ENCODE peak calls at places on chromosomes 13 and 19, in six cellular contexts. One of them, this sample, is unnamed.

GRCh38 chr19:23401086-23401485 is 5.8 kb upstream of the ZNF91 start:
- DNase-seq in ovary: no peak
- DNase-seq in transverse colon: no peak
- DNase-seq in A549: no peak
- DNase-seq in SK-N-SH: no peak
- DNase-seq in tibial nerve: no peak
- DNase-seq in this sample: peak; percentile 14

GRCh38 chr19:16888629-16889371 is at the start of gene F2RL3:
- DNase-seq in A549: no peak
- DNase-seq in SK-N-SH: peak; percentile 71
- DNase-seq in transverse colon: peak; percentile 70
- DNase-seq in ovary: peak; percentile 66
- DNase-seq in tibial nerve: no peak
- DNase-seq in this sample: no peak

GRCh38 chr13:113245858-113246791 is 36.7 kb downstream of the CUL4A start:
- DNase-seq in ovary: no peak
- DNase-seq in transverse colon: no peak
- DNase-seq in tibial nerve: no peak
- DNase-seq in A549: peak; percentile 18
- DNase-seq in SK-N-SH: no peak
- DNase-seq in this sample: no peak

GRCh38 chr13:111062305-111062704 is 52.8 kb upstream of the ARHGEF7 start:
- DNase-seq in tibial nerve: no peak
- DNase-seq in transverse colon: no peak
- DNase-seq in ovary: no peak
- DNase-seq in A549: no peak
- DNase-seq in SK-N-SH: no peak
- DNase-seq in this sample: peak; percentile 80

GRCh38 chr19:29672319-29672932 is 7.2 kb downstream of the PLEKHF1 start:
- DNase-seq in tibial nerve: no peak
- DNase-seq in transverse colon: no peak
- DNase-seq in A549: no peak
- DNase-seq in ovary: no peak
- DNase-seq in SK-N-SH: no peak
- DNase-seq in this sample: no peak

GRCh38 chr13:41563501-41564001 is 106.2 kb downstream of the RGCC start:
- DNase-seq in A549: peak; percentile 13
- DNase-seq in ovary: no peak
- DNase-seq in transverse colon: no peak
- DNase-seq in tibial nerve: no peak
- DNase-seq in SK-N-SH: no peak
- DNase-seq in this sample: no peak

GRCh38 chr13:22080832-22081231 is 410.0 kb downstream of the FGF9 start:
- DNase-seq in ovary: no peak
- DNase-seq in tibial nerve: no peak
- DNase-seq in SK-N-SH: no peak
- DNase-seq in transverse colon: no peak
- DNase-seq in A549: no peak
- DNase-seq in this sample: no peak

GRCh38 chr13:73598021-73598712 is 536.0 kb downstream of the KLF12 start:
- DNase-seq in ovary: no peak
- DNase-seq in SK-N-SH: no peak
- DNase-seq in A549: peak; percentile 81
- DNase-seq in tibial nerve: no peak
- DNase-seq in transverse colon: no peak
- DNase-seq in this sample: no peak

GRCh38 chr19:28444371-28444770 is 768.6 kb downstream of the UQCRFS1 start:
- DNase-seq in tibial nerve: no peak
- DNase-seq in A549: no peak
- DNase-seq in SK-N-SH: no peak
- DNase-seq in ovary: no peak
- DNase-seq in transverse colon: no peak
- DNase-seq in this sample: no peak

GRCh38 chr13:102680842-102681725 is 13.8 kb downstream of the METTL21C start:
- DNase-seq in ovary: no peak
- DNase-seq in A549: no peak
- DNase-seq in tibial nerve: no peak
- DNase-seq in transverse colon: no peak
- DNase-seq in SK-N-SH: no peak
- DNase-seq in this sample: no peak

GRCh38 chr13:114113961-114114360 is 18.5 kb downstream of the RASA3 start:
- DNase-seq in tibial nerve: peak; percentile 5
- DNase-seq in ovary: no peak
- DNase-seq in SK-N-SH: no peak
- DNase-seq in A549: no peak
- DNase-seq in transverse colon: no peak
- DNase-seq in this sample: no peak

GRCh38 chr19:56110515-56111448 is 10.3 kb downstream of the ZNF787 start:
- DNase-seq in SK-N-SH: peak; percentile 73
- DNase-seq in A549: no peak
- DNase-seq in ovary: peak; percentile 83
- DNase-seq in tibial nerve: no peak
- DNase-seq in transverse colon: peak; percentile 40
- DNase-seq in this sample: no peak

GRCh38 chr13:63625869-63626268 is 2210.2 kb upstream of the PCDH20 start:
- DNase-seq in tibial nerve: no peak
- DNase-seq in transverse colon: no peak
- DNase-seq in ovary: no peak
- DNase-seq in A549: peak; percentile 3
- DNase-seq in SK-N-SH: no peak
- DNase-seq in this sample: no peak

GRCh38 chr13:51697855-51698254 is 106.1 kb downstream of the DHRS12 start:
- DNase-seq in A549: no peak
- DNase-seq in transverse colon: no peak
- DNase-seq in tibial nerve: no peak
- DNase-seq in ovary: no peak
- DNase-seq in SK-N-SH: no peak
- DNase-seq in this sample: no peak

GRCh38 chr19:38658462-38659306 is 11.2 kb downstream of the ACTN4 start:
- DNase-seq in ovary: peak; percentile 62
- DNase-seq in transverse colon: peak; percentile 56
- DNase-seq in tibial nerve: no peak
- DNase-seq in A549: peak; percentile 99
- DNase-seq in SK-N-SH: no peak
- DNase-seq in this sample: no peak

GRCh38 chr13:79407349-79407979 is 1.4 kb upstream of the RBM26 start:
- DNase-seq in tibial nerve: no peak
- DNase-seq in transverse colon: no peak
- DNase-seq in ovary: no peak
- DNase-seq in A549: no peak
- DNase-seq in SK-N-SH: no peak
- DNase-seq in this sample: no peak

GRCh38 chr13:79405501-79405830 is 589 bp downstream of the RBM26 start:
- DNase-seq in ovary: no peak
- DNase-seq in SK-N-SH: no peak
- DNase-seq in A549: peak; percentile 25
- DNase-seq in transverse colon: no peak
- DNase-seq in tibial nerve: no peak
- DNase-seq in this sample: no peak

GRCh38 chr13:79406597-79406908 is 498 bp upstream of the RBM26 start:
- DNase-seq in transverse colon: no peak
- DNase-seq in SK-N-SH: no peak
- DNase-seq in ovary: no peak
- DNase-seq in A549: no peak
- DNase-seq in tibial nerve: no peak
- DNase-seq in this sample: no peak

GRCh38 chr13:79404985-79405384 is 1.1 kb downstream of the RBM26 start:
- DNase-seq in ovary: no peak
- DNase-seq in transverse colon: no peak
- DNase-seq in SK-N-SH: no peak
- DNase-seq in A549: no peak
- DNase-seq in tibial nerve: no peak
- DNase-seq in this sample: no peak

DNA sequence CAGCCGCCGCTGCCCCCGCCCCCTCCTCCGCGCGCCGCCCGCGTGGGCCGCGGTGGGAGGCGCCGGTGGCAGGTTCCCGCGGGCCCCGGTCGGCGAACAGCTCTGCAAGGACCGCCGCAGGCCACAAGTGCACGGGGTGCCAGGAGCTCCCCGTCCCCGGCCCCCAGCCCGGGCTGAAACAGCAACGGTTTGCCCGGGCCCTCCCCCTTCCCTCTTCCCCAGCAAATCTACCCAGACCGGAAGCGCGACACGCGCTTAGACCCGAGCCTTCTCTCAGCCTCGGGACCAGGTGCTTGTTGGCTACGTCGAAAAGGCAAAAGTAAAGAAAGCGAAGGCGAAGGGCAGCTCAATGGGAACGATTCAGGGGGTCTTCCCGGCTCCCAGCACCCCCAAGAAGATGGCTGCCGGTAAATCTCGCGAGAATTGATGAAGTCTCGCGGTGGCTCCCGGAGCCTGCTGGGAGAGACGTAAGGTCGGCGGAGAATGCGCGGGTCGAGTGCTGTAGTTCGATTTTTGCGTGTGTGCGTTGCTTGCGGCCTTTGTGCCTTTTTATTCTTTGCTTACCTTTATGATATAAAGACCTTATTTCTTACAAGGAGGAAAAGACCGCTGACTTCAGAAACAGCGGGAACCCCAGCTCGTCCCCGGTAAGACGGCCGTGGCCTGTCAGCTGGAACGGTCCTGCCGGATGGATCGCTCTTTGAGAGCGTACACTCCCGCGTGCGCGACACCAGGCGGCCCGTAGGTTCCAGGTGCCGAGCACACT is at the start of gene RBM26:
- DNase-seq in A549: peak; percentile 92
- DNase-seq in ovary: peak; percentile 93
- DNase-seq in SK-N-SH: peak; percentile 97
- DNase-seq in tibial nerve: peak; percentile 91
- DNase-seq in transverse colon: peak; percentile 94
- DNase-seq in this sample: peak; percentile 98
- H3K27ac ChIP-seq in A549: peak within 1 kb of the TSS; percentile 94
- H3K27ac ChIP-seq in ovary: peak within 1 kb of the TSS; percentile 81
- H3K27ac ChIP-seq in SK-N-SH: peak within 1 kb of the TSS; percentile 97
- H3K27ac ChIP-seq in tibial nerve: peak within 1 kb of the TSS; percentile 97
- H3K27ac ChIP-seq in transverse colon: peak within 1 kb of the TSS; percentile 95
- H3K27ac ChIP-seq in this sample: peak within 1 kb of the TSS; percentile 88

DNA sequence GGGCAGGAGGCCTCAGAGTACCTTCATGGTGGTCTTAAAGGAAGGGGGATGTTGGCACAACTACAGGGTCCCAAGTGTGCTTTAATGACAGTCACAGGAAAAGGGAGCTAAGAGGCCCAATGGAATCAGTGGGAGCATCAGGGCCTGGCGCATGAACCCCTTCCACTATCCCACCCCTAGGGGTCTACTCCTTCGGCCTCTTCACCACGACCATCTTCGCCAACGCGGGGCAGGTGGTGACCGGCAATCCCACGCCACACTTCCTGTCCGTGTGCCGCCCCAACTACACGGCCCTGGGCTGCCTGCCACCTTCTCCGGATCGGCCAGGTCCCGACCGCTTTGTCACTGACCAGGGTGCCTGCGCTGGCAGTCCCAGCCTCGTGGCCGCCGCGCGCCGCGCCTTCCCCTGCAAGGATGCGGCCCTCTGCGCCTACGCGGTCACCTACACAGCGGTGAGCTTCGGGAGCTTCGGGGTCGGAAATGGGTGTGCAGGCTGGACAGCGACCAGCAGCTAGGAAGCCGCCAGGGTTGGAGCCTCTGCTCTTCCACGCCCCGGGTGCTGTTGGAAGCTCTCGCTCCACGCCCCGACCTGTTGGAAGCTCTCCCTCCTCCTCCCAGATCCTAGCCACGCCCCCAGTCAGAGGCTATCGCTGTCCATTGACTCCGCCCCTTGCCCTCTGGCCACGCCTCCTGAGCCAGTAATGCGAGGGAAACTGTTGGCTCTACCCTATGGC is 6.0 kb downstream of the PLPPR2 start:
- DNase-seq in A549: no peak
- DNase-seq in tibial nerve: no peak
- DNase-seq in ovary: no peak
- DNase-seq in transverse colon: peak; percentile 92
- DNase-seq in SK-N-SH: peak; percentile 74
- DNase-seq in this sample: no peak
- TF ChIP-seq CTCF in A549: no peak
- TF ChIP-seq CTCF in tibial nerve: no peak
- TF ChIP-seq CTCF in ovary: no peak
- TF ChIP-seq CTCF in transverse colon: no peak
- TF ChIP-seq CTCF in SK-N-SH: no peak
- TF ChIP-seq CTCF in this sample: no peak

DNA sequence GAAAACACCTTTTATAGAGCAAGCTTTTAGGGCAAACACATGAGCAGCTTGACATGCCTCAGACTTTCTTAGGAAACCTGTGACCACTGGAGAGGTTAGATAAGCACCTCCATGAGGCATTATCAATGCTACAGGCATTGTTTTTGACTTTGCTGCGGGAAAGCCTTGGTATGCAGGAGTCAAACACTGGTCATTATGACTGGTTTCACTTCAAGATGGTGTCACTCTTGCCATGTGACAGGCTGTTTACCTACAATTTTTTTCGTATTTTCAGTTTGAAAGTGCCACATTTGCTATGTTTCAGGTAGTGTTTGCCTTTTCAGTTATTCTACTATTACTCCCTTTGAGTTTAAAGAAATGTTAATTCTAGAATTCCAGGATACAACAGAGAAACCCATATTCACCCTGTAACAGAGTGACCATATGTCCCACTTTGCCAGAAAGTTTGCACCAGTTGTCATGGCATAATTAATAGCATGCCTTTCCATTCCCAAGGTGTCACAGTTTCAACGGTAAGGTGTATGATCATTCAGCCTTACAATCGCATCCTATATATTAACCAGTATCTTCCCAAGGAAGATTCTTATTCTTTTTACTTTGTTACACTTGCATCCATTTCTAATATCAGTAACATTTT is 33.0 kb downstream of the USP12 start:
- DNase-seq in ovary: no peak
- DNase-seq in transverse colon: no peak
- DNase-seq in A549: no peak
- DNase-seq in tibial nerve: no peak
- DNase-seq in SK-N-SH: no peak
- DNase-seq in this sample: no peak
- TF ChIP-seq EP300 in ovary: no peak
- TF ChIP-seq EP300 in transverse colon: no peak
- TF ChIP-seq EP300 in A549: no peak
- TF ChIP-seq EP300 in tibial nerve: no peak
- TF ChIP-seq EP300 in SK-N-SH: no peak
- TF ChIP-seq EP300 in this sample: no peak

DNA sequence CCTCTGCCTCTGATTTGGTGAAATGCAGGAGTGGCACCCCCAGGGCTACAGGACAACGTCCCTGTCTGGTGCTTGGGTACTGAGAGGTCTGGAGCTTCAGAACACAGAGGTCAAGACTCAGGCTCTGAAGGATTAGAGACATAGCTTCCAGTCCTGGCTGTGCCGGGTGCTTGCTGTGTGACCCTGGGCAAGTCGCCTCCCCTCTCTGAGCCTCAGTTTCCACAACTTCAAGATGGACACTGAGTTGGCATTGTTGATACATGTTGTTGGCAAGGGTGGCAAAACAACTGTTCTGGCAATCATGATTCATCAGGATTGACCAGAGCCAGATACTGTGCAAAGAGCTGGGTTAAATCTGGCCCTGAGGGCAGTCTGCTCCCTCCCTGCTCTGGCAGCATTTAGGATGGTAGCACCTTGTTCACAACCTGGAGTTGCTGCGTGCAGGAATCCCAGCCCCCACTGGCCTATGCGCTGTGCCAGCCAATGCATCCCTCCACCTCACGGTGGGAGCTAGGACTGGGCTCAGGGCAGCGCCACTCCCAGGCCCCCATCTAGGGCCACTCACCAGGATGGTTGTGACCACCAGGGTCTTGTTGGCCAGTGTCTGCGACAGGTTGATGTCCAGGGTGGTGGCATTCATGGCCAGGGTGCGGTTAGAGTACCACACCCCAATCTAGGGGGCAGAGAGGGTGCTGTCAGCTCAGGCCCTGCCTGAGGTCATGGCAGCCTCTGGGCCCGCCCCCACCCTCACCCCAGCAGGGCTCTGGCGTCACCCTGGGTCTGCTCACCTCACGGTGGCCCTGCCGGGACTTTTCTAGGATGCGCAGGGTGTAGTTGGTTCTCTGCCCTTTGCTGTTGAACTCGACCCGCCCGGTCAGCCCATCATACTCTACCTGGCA is 16.7 kb downstream of the GRIK5 start:
- DNase-seq in ovary: no peak
- DNase-seq in tibial nerve: no peak
- DNase-seq in transverse colon: no peak
- DNase-seq in SK-N-SH: no peak
- DNase-seq in A549: no peak
- DNase-seq in this sample: no peak
- H3K27ac ChIP-seq in ovary: no peak overlapping the region
- H3K27ac ChIP-seq in tibial nerve: no peak overlapping the region
- H3K27ac ChIP-seq in transverse colon: no peak overlapping the region
- H3K27ac ChIP-seq in SK-N-SH: no peak overlapping the region
- H3K27ac ChIP-seq in A549: no peak overlapping the region
- H3K27ac ChIP-seq in this sample: no peak overlapping the region

This sample was measured in esophagus muscularis mucosa.